ENCODE peak calls at places on chromosomes 16 and 17, in seven cellular contexts. I is stimulated activated CD4-positive, alpha-beta T cell treated with anti-CD3 and anti-CD28 coated beads, Interleukin-1b, Interleukin-23, amount 100 ng/mL, for 48 hours; P is NCI-H2171 treated with DMSO at 0.1 percent for 48 hours; L is A673; F is lung microvascular endothelial cell; K is colonic mucosa; T is BE2C. D is an unnamed sample.

GRCh38 chr17:50353600-50354195 is 7.8 kb downstream of the XYLT2 start:
- DNase-seq in I (no peak), P (no peak), L (no peak), F (no peak), K (no peak), T (no peak), D (no peak)

GRCh38 chr17:50184611-50185398 is 16.6 kb downstream of the COL1A1 start:
- DNase-seq in I (no peak), P (peak), L (no peak), F (no peak), K (no peak), T (no peak), D (no peak)

GRCh38 chr16:11583889-11584565 is 2.7 kb downstream of the LITAF start:
- DNase-seq in I (no peak), P (no peak), L (no peak), F (no peak), K (peak), T (no peak), D (no peak)

GRCh38 chr17:64974750-64975317 is 55.6 kb upstream of the LRRC37A3 start:
- DNase-seq in I (no peak), P (peak), L (no peak), F (no peak), K (no peak), T (no peak), D (no peak)

GRCh38 chr17:19727466-19728113 is 11.2 kb upstream of the SLC47A2 start:
- DNase-seq in I (no peak), P (no peak), L (no peak), F (peak), K (peak), T (no peak), D (no peak)

GRCh38 chr17:28174352-28175046 is 132.0 kb downstream of the NLK start:
- DNase-seq in I (peak), P (no peak), L (no peak), F (no peak), K (no peak), T (no peak), D (no peak)

GRCh38 chr16:2846511-2847310 is 11.3 kb downstream of the PRSS22 start:
- DNase-seq in I (no peak), P (no peak), L (no peak), F (no peak), K (no peak), T (no peak), D (no peak)

GRCh38 chr17:5951912-5952311 is 118.3 kb upstream of the WSCD1 start:
- DNase-seq in I (no peak), P (no peak), L (no peak), F (no peak), K (no peak), T (no peak), D (no peak)

GRCh38 chr16:87628246-87628923 is 26.1 kb downstream of the JPH3 start:
- DNase-seq in I (no peak), P (no peak), L (no peak), F (no peak), K (no peak), T (no peak), D (no peak)

GRCh38 chr16:82152192-82152591 is 17.8 kb downstream of the MPHOSPH6 start:
- DNase-seq in I (no peak), P (no peak), L (no peak), F (no peak), K (no peak), T (no peak), D (no peak)

GRCh38 chr16:67181346-67181745 is 2.4 kb downstream of the MATCAP1 start:
- DNase-seq in I (no peak), P (peak), L (no peak), F (peak), K (no peak), T (no peak), D (no peak)

GRCh38 chr17:39485555-39485954 is 24.3 kb downstream of the CDK12 start:
- DNase-seq in I (no peak), P (no peak), L (no peak), F (no peak), K (no peak), T (no peak), D (peak)

GRCh38 chr17:77872199-77872598 is 86.3 kb upstream of the TNRC6C start:
- DNase-seq in I (no peak), P (no peak), L (no peak), F (no peak), K (no peak), T (no peak), D (no peak)